ENCODE peak calls at places on chromosomes 16 and 17, in seven cellular contexts. One of them, this sample, is unnamed.

GRCh38 chr17:15108992-15109391 is 156.1 kb downstream of the PMP22 start:
- DNase-seq in trophoblast cell: no peak
- DNase-seq in IMR-90: no peak
- DNase-seq in mesenchymal stem cell: no peak
- DNase-seq in mesendoderm: no peak
- DNase-seq in neuronal stem cell: no peak
- DNase-seq in H1: no peak
- DNase-seq in this sample: no peak

GRCh38 chr17:36885761-36886365 is 51.4 kb upstream of the LHX1 start:
- DNase-seq in H1: no peak
- DNase-seq in IMR-90: no peak
- DNase-seq in mesendoderm: no peak
- DNase-seq in neuronal stem cell: no peak
- DNase-seq in mesenchymal stem cell: no peak
- DNase-seq in trophoblast cell: no peak
- DNase-seq in this sample: no peak

GRCh38 chr17:76441681-76442340 is 11.1 kb downstream of the UBE2O start:
- DNase-seq in mesenchymal stem cell: no peak
- DNase-seq in trophoblast cell: no peak
- DNase-seq in neuronal stem cell: no peak
- DNase-seq in mesendoderm: peak
- DNase-seq in IMR-90: no peak
- DNase-seq in H1: no peak
- DNase-seq in this sample: peak

GRCh38 chr16:2756288-2757015 is 4.0 kb downstream of the SRRM2 start:
- DNase-seq in trophoblast cell: no peak
- DNase-seq in H1: peak
- DNase-seq in mesendoderm: no peak
- DNase-seq in neuronal stem cell: no peak
- DNase-seq in mesenchymal stem cell: no peak
- DNase-seq in IMR-90: no peak
- DNase-seq in this sample: no peak

GRCh38 chr17:28735242-28735722 is 6.7 kb downstream of the NEK8 start:
- DNase-seq in trophoblast cell: peak
- DNase-seq in H1: no peak
- DNase-seq in IMR-90: no peak
- DNase-seq in mesendoderm: peak
- DNase-seq in mesenchymal stem cell: no peak
- DNase-seq in neuronal stem cell: no peak
- DNase-seq in this sample: no peak

GRCh38 chr16:74896389-74897370 is 88.2 kb downstream of the WDR59 start:
- DNase-seq in mesenchymal stem cell: peak
- DNase-seq in trophoblast cell: peak
- DNase-seq in IMR-90: peak
- DNase-seq in H1: no peak
- DNase-seq in neuronal stem cell: no peak
- DNase-seq in mesendoderm: no peak
- DNase-seq in this sample: no peak

GRCh38 chr16:632486-633335 is 1.9 kb downstream of the WFIKKN1 start:
- DNase-seq in trophoblast cell: no peak
- DNase-seq in mesendoderm: no peak
- DNase-seq in mesenchymal stem cell: no peak
- DNase-seq in H1: no peak
- DNase-seq in neuronal stem cell: no peak
- DNase-seq in IMR-90: no peak
- DNase-seq in this sample: no peak

GRCh38 chr16:2008009-2008526 is 1.6 kb downstream of the ZNF598 start:
- DNase-seq in mesendoderm: no peak
- DNase-seq in trophoblast cell: peak
- DNase-seq in mesenchymal stem cell: no peak
- DNase-seq in H1: no peak
- DNase-seq in IMR-90: peak
- DNase-seq in neuronal stem cell: no peak
- DNase-seq in this sample: no peak

GRCh38 chr17:78414178-78415162 is 36.0 kb downstream of the PGS1 start:
- DNase-seq in trophoblast cell: no peak
- DNase-seq in neuronal stem cell: no peak
- DNase-seq in mesenchymal stem cell: no peak
- DNase-seq in mesendoderm: no peak
- DNase-seq in H1: no peak
- DNase-seq in IMR-90: no peak
- DNase-seq in this sample: no peak

GRCh38 chr17:31915456-31916100 is 14.1 kb upstream of the UTP6 start:
- DNase-seq in trophoblast cell: peak
- DNase-seq in mesendoderm: no peak
- DNase-seq in IMR-90: peak
- DNase-seq in mesenchymal stem cell: no peak
- DNase-seq in neuronal stem cell: no peak
- DNase-seq in H1: no peak
- DNase-seq in this sample: no peak

GRCh38 chr16:1769402-1770300 is 1.7 kb downstream of the NME3 start:
- DNase-seq in mesendoderm: no peak
- DNase-seq in neuronal stem cell: no peak
- DNase-seq in IMR-90: no peak
- DNase-seq in mesenchymal stem cell: no peak
- DNase-seq in H1: no peak
- DNase-seq in trophoblast cell: no peak
- DNase-seq in this sample: no peak

GRCh38 chr16:72561-73537 is at the start of gene RHBDF1:
- DNase-seq in mesendoderm: peak
- DNase-seq in IMR-90: peak
- DNase-seq in H1: peak
- DNase-seq in mesenchymal stem cell: peak
- DNase-seq in neuronal stem cell: peak
- DNase-seq in trophoblast cell: peak
- DNase-seq in this sample: peak

GRCh38 chr17:47714773-47715396 is 18.2 kb upstream of the TBX21 start:
- DNase-seq in mesenchymal stem cell: no peak
- DNase-seq in neuronal stem cell: no peak
- DNase-seq in H1: no peak
- DNase-seq in trophoblast cell: no peak
- DNase-seq in mesendoderm: no peak
- DNase-seq in IMR-90: no peak
- DNase-seq in this sample: no peak

GRCh38 chr16:74297296-74297665 is 667 bp downstream of the PSMD7 start:
- DNase-seq in mesendoderm: peak
- DNase-seq in IMR-90: peak
- DNase-seq in H1: no peak
- DNase-seq in trophoblast cell: peak
- DNase-seq in neuronal stem cell: no peak
- DNase-seq in mesenchymal stem cell: peak
- DNase-seq in this sample: no peak

GRCh38 chr16:19210968-19211367 is 42.9 kb downstream of the SYT17 start:
- DNase-seq in trophoblast cell: no peak
- DNase-seq in mesendoderm: no peak
- DNase-seq in mesenchymal stem cell: no peak
- DNase-seq in IMR-90: no peak
- DNase-seq in neuronal stem cell: no peak
- DNase-seq in H1: no peak
- DNase-seq in this sample: no peak
- H3K9ac ChIP-seq in trophoblast cell: no peak
- H3K9ac ChIP-seq in mesendoderm: no peak
- H3K9ac ChIP-seq in mesenchymal stem cell: no peak
- H3K9ac ChIP-seq in IMR-90: peak
- H3K9ac ChIP-seq in neuronal stem cell: no peak
- H3K9ac ChIP-seq in H1: no peak
- H3K9ac ChIP-seq in this sample: no peak

GRCh38 chr17:69719474-69720048 is 305.1 kb downstream of the MAP2K6 start:
- DNase-seq in IMR-90: no peak
- DNase-seq in trophoblast cell: peak
- DNase-seq in mesendoderm: no peak
- DNase-seq in neuronal stem cell: no peak
- DNase-seq in H1: no peak
- DNase-seq in mesenchymal stem cell: no peak
- DNase-seq in this sample: no peak
- H3K4ac ChIP-seq in IMR-90: no peak
- H3K4ac ChIP-seq in trophoblast cell: no peak
- H3K4ac ChIP-seq in mesendoderm: no peak
- H3K4ac ChIP-seq in neuronal stem cell: no peak
- H3K4ac ChIP-seq in H1: no peak
- H3K4ac ChIP-seq in mesenchymal stem cell: no peak
- H3K4ac ChIP-seq in this sample: no peak

GRCh38 chr16:85600905-85601639 is 12.1 kb upstream of the GSE1 start:
- DNase-seq in mesenchymal stem cell: no peak
- DNase-seq in neuronal stem cell: no peak
- DNase-seq in mesendoderm: no peak
- DNase-seq in trophoblast cell: no peak
- DNase-seq in IMR-90: no peak
- DNase-seq in H1: no peak
- DNase-seq in this sample: no peak

GRCh38 chr16:85595812-85596495 is 17.2 kb upstream of the GSE1 start:
- DNase-seq in IMR-90: no peak
- DNase-seq in trophoblast cell: no peak
- DNase-seq in mesendoderm: no peak
- DNase-seq in mesenchymal stem cell: no peak
- DNase-seq in H1: no peak
- DNase-seq in neuronal stem cell: no peak
- DNase-seq in this sample: no peak

GRCh38 chr16:85600078-85600477 is 13.0 kb upstream of the GSE1 start:
- DNase-seq in IMR-90: no peak
- DNase-seq in neuronal stem cell: no peak
- DNase-seq in mesenchymal stem cell: no peak
- DNase-seq in trophoblast cell: no peak
- DNase-seq in H1: no peak
- DNase-seq in mesendoderm: no peak
- DNase-seq in this sample: no peak

GRCh38 chr16:85595299-85595661 is 17.8 kb upstream of the GSE1 start:
- DNase-seq in H1: no peak
- DNase-seq in IMR-90: no peak
- DNase-seq in mesendoderm: no peak
- DNase-seq in neuronal stem cell: no peak
- DNase-seq in trophoblast cell: peak
- DNase-seq in mesenchymal stem cell: no peak
- DNase-seq in this sample: no peak

GRCh38 chr16:85598141-85598540 is 15.0 kb upstream of the GSE1 start:
- DNase-seq in trophoblast cell: no peak
- DNase-seq in mesenchymal stem cell: no peak
- DNase-seq in H1: no peak
- DNase-seq in IMR-90: no peak
- DNase-seq in neuronal stem cell: no peak
- DNase-seq in mesendoderm: no peak
- DNase-seq in this sample: no peak
- H3K9ac ChIP-seq in trophoblast cell: no peak
- H3K9ac ChIP-seq in mesenchymal stem cell: no peak
- H3K9ac ChIP-seq in H1: no peak
- H3K9ac ChIP-seq in IMR-90: no peak
- H3K9ac ChIP-seq in neuronal stem cell: no peak
- H3K9ac ChIP-seq in mesendoderm: no peak
- H3K9ac ChIP-seq in this sample: no peak

GRCh38 chr17:17942846-17943245 is 29.4 kb downstream of the TOM1L2 start:
- DNase-seq in H1: no peak
- DNase-seq in mesenchymal stem cell: no peak
- DNase-seq in trophoblast cell: peak
- DNase-seq in IMR-90: peak
- DNase-seq in mesendoderm: peak
- DNase-seq in neuronal stem cell: no peak
- DNase-seq in this sample: no peak

GRCh38 chr17:17944253-17944652 is 27.9 kb downstream of the TOM1L2 start:
- DNase-seq in IMR-90: no peak
- DNase-seq in trophoblast cell: no peak
- DNase-seq in mesenchymal stem cell: no peak
- DNase-seq in H1: no peak
- DNase-seq in mesendoderm: no peak
- DNase-seq in neuronal stem cell: no peak
- DNase-seq in this sample: no peak

GRCh38 chr17:17941015-17941414 is 31.2 kb downstream of the TOM1L2 start:
- DNase-seq in neuronal stem cell: no peak
- DNase-seq in H1: no peak
- DNase-seq in mesenchymal stem cell: no peak
- DNase-seq in mesendoderm: no peak
- DNase-seq in IMR-90: no peak
- DNase-seq in trophoblast cell: no peak
- DNase-seq in this sample: no peak

GRCh38 chr17:17944743-17945142 is 27.5 kb downstream of the TOM1L2 start:
- DNase-seq in neuronal stem cell: no peak
- DNase-seq in IMR-90: no peak
- DNase-seq in H1: no peak
- DNase-seq in mesendoderm: no peak
- DNase-seq in trophoblast cell: no peak
- DNase-seq in mesenchymal stem cell: no peak
- DNase-seq in this sample: no peak

GRCh38 chr17:17943281-17943984 is 28.8 kb downstream of the TOM1L2 start:
- DNase-seq in neuronal stem cell: no peak
- DNase-seq in trophoblast cell: peak
- DNase-seq in H1: no peak
- DNase-seq in mesendoderm: peak
- DNase-seq in mesenchymal stem cell: no peak
- DNase-seq in IMR-90: no peak
- DNase-seq in this sample: no peak
- H3K4ac ChIP-seq in neuronal stem cell: no peak
- H3K4ac ChIP-seq in trophoblast cell: no peak
- H3K4ac ChIP-seq in H1: no peak
- H3K4ac ChIP-seq in mesendoderm: no peak
- H3K4ac ChIP-seq in mesenchymal stem cell: no peak
- H3K4ac ChIP-seq in IMR-90: peak
- H3K4ac ChIP-seq in this sample: no peak